ENCODE peak calls at places on chromosomes 3 and 15, in ten cellular contexts. T, J, E, N, K, P, Z, V, W and R are unnamed samples.
A peak's percentile ranks its signal among the peaks of the same experiment; 100 is the strongest.

GRCh38 chr3:171970301-171970788 is 69.0 kb upstream of the FNDC3B start:
- DNase-seq in T (peak; percentile 9), J (no peak), E (no peak), N (no peak), K (no peak), P (peak; percentile 74), Z (no peak), V (no peak), W (no peak), R (no peak)

GRCh38 chr3:14517601-14518431 is 22.3 kb downstream of the GRIP2 start:
- DNase-seq in T (no peak), J (peak; percentile 7), E (no peak), N (no peak), K (no peak), P (no peak), Z (no peak), V (no peak), W (no peak), R (no peak)

GRCh38 chr15:49406352-49407118 is 16.5 kb upstream of the FGF7 start:
- DNase-seq in T (no peak), J (no peak), E (no peak), N (peak; percentile 49), K (no peak), P (no peak), Z (no peak), V (no peak), W (no peak), R (no peak)

GRCh38 chr3:171393032-171393744 is 67.0 kb downstream of the TNIK start:
- DNase-seq in T (peak; percentile 72), J (no peak), E (no peak), N (no peak), K (peak; percentile 64), P (peak; percentile 58), Z (no peak), V (peak; percentile 82), W (peak; percentile 25), R (no peak)

GRCh38 chr3:30719536-30719935 is 113.1 kb downstream of the TGFBR2 start:
- DNase-seq in T (no peak), J (no peak), E (no peak), N (no peak), K (no peak), P (no peak), Z (no peak), V (no peak), W (no peak), R (no peak)

GRCh38 chr15:65008989-65009388 is 19.3 kb upstream of the SPG21 start:
- DNase-seq in T (no peak), J (no peak), E (no peak), N (no peak), K (peak; percentile 11), P (no peak), Z (no peak), V (peak; percentile 45), W (no peak), R (no peak)

GRCh38 chr3:115330406-115330805 is 183.3 kb upstream of the ZBTB20 start:
- DNase-seq in T (peak; percentile 85), J (no peak), E (no peak), N (no peak), K (peak; percentile 35), P (peak; percentile 51), Z (no peak), V (no peak), W (no peak), R (no peak)

GRCh38 chr3:3196148-3196861 is 16.8 kb upstream of the CRBN start:
- DNase-seq in T (peak; percentile 22), J (no peak), E (peak; percentile 62), N (no peak), K (no peak), P (no peak), Z (no peak), V (peak; percentile 52), W (no peak), R (no peak)

GRCh38 chr3:130801473-130801872 is 54.8 kb upstream of the PIK3R4 start:
- DNase-seq in T (no peak), J (no peak), E (no peak), N (no peak), K (no peak), P (no peak), Z (no peak), V (no peak), W (no peak), R (no peak)

GRCh38 chr3:156615592-156616173 is 58.7 kb upstream of the TIPARP start:
- DNase-seq in T (peak; percentile 60), J (no peak), E (no peak), N (no peak), K (peak; percentile 72), P (peak; percentile 79), Z (no peak), V (no peak), W (no peak), R (no peak)

GRCh38 chr3:185335799-185336198 is 27.1 kb upstream of the MAP3K13 start:
- DNase-seq in T (peak; percentile 61), J (no peak), E (no peak), N (no peak), K (no peak), P (peak; percentile 72), Z (no peak), V (no peak), W (no peak), R (no peak)

GRCh38 chr15:47872869-47873301 is 155.6 kb downstream of the SEMA6D start:
- DNase-seq in T (peak; percentile 21), J (no peak), E (no peak), N (no peak), K (no peak), P (no peak), Z (no peak), V (no peak), W (no peak), R (no peak)

GRCh38 chr15:75661041-75661778 is 13.5 kb downstream of the SNX33 start:
- DNase-seq in T (peak; percentile 92), J (peak; percentile 81), E (peak; percentile 64), N (peak; percentile 96), K (peak; percentile 91), P (peak; percentile 91), Z (no peak), V (peak; percentile 59), W (peak; percentile 53), R (peak; percentile 90)

DNA sequence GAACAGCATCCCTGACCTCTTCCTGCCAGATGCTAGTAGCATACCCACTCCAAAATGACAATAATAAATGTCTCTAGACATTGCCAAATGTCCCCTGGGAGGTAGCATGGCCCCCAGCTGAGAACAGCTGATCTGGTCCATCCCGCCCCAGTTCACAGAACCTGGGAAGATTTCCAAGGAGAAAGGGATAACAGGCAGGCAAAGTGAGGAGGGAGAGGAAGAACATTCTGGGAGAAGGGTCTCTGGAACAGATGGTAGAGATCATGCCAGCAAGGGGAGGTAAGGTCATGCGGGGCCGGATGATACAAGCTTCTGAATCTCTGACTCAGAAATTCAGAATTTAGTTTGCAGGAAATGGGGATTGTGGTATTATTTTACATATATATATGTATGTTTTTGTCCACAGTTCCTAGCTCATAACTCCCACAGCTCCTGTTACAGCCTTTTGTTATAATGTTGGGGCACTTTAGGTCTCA is 192.7 kb downstream of the SUCLG2 start:
- DNase-seq in T (peak; percentile 11), J (no peak), E (no peak), N (no peak), K (peak; percentile 75), P (peak; percentile 63), Z (no peak), V (no peak), W (no peak), R (peak; percentile 49)
- H3K27ac ChIP-seq in T (peak overlapping the region; percentile 71), J (no peak overlapping the region), E (no peak overlapping the region), N (no peak overlapping the region), K (peak overlapping the region; percentile 30), P (peak overlapping the region; percentile 19), Z (no peak overlapping the region), V (no peak overlapping the region), W (no peak overlapping the region), R (no peak overlapping the region)

DNA sequence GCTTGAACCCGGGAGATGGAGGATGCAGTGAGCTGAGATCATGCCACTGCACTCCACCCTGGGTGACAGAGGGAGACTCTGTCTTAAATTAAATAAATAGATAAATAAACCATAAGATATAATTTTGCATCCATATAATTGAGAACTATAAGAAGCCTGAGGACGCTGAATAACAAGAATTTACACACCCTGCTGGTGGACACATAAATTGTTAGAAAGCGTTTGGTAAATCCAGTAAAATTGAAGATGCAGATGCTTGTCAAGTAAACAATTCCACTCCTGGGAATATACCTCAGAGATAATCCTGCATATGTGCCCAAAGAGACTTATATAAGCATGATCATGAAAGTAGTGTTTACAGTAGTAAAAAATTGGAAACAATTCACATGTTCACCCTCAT is 41.7 kb downstream of the TTC23 start:
- DNase-seq in T (no peak), J (no peak), E (no peak), N (no peak), K (no peak), P (no peak), Z (no peak), V (no peak), W (no peak), R (no peak)
- TF ChIP-seq CTCF in T (no peak), J (no peak), E (no peak), N (no peak), K (no peak), P (no peak), Z (no peak), V (no peak), W (no peak), R (no peak)

DNA sequence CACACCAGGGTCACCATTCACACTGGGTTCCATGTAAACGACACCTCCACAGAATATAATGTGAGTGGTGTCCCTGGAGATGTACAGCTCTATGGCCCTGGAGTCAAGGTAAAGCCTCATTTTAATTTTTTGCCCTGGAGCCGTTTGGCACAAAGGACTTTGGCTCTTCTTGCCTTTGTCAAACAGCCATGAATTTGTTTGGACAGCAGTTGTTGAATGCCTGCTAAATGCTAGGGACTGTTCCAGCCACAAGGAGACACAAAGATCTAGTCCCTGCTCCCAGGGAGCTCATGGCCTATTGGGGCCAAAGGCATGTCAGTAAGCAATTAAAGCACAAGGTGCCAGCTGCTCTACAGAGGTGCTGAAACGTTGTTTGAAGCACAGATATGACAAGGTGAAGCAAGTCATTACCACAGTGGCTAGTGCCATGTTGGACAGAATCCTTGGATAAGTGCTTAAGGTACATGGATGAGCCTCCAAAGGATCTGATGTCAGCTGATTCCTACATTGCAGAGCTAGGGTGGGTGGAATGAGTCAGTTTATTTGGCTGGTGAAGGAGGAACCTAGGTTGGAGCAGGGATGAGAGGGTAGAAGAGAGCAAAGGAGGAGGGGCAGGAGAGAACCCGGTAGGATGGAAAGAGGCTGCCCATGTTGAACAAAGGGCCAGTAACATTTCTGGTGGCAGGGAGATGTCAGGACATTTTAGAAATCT is 171.9 kb upstream of the CTDSPL start:
- DNase-seq in T (no peak), J (no peak), E (no peak), N (no peak), K (no peak), P (no peak), Z (no peak), V (no peak), W (no peak), R (no peak)
- H3K4me3 ChIP-seq in T (no peak overlapping the region), J (no peak overlapping the region), E (no peak overlapping the region), N (no peak overlapping the region), K (no peak overlapping the region), P (no peak overlapping the region), Z (no peak overlapping the region), V (no peak overlapping the region), W (no peak overlapping the region), R (no peak overlapping the region)

GRCh38 chr3:99625237-99625622 is 13.2 kb upstream of the COL8A1 start:
- DNase-seq in T (no peak), J (no peak), E (no peak), N (no peak), K (no peak), P (no peak), Z (no peak), V (peak; percentile 31), W (no peak), R (no peak)
- H3K27ac ChIP-seq in T (no peak overlapping the region), J (no peak overlapping the region), E (no peak overlapping the region), N (no peak overlapping the region), K (no peak overlapping the region), P (peak overlapping the region; percentile 61), Z (no peak overlapping the region), V (no peak overlapping the region), W (no peak overlapping the region), R (no peak overlapping the region)